ENCODE peak calls at places on chromosomes 13 and 19, in five cellular contexts. D, G, M, S and I are unnamed samples. For H3K36me3, the result is how much of the 10 kb centered on the place peaks cover.

GRCh38 chr13:65808061-65808460 is 1422.1 kb downstream of the PCDH9 start:
- DNase-seq in D (no peak), G (no peak), M (no peak), S (no peak), I (no peak)

GRCh38 chr19:29841559-29842367 is 30.0 kb downstream of the CCNE1 start:
- DNase-seq in D (peak), G (no peak), M (peak), S (no peak), I (peak)

GRCh38 chr19:53991224-53992113 is at the start of gene CACNG6:
- DNase-seq in D (no peak), G (no peak), M (peak), S (no peak), I (no peak)

GRCh38 chr19:23203841-23204344 is 46.3 kb downstream of the ZNF724 start:
- DNase-seq in D (no peak), G (no peak), M (no peak), S (no peak), I (no peak)

GRCh38 chr19:18183529-18183928 is 9.5 kb upstream of the MPV17L2 start:
- DNase-seq in D (peak), G (no peak), M (no peak), S (no peak), I (no peak)

GRCh38 chr19:7720351-7720750 is 11.6 kb downstream of the CLEC4G start:
- DNase-seq in D (no peak), G (no peak), M (no peak), S (no peak), I (no peak)

GRCh38 chr19:23056516-23056915 is 53.5 kb upstream of the ZNF728 start:
- DNase-seq in D (no peak), G (no peak), M (no peak), S (no peak), I (no peak)

GRCh38 chr19:11577451-11578341 is at the start of gene ACP5:
- DNase-seq in D (no peak), G (no peak), M (peak), S (no peak), I (peak)

GRCh38 chr13:26377038-26377437 is 123.1 kb downstream of the CDK8 start:
- DNase-seq in D (no peak), G (no peak), M (peak), S (no peak), I (peak)

GRCh38 chr19:1862424-1863307 is 713 bp downstream of the KLF16 start:
- DNase-seq in D (no peak), G (no peak), M (no peak), S (peak), I (no peak)

GRCh38 chr19:49799798-49800376 is 13.2 kb downstream of the FUZ start:
- DNase-seq in D (no peak), G (no peak), M (no peak), S (no peak), I (no peak)

GRCh38 chr19:8371011-8371804 is 7.3 kb downstream of the ANGPTL4 start:
- DNase-seq in D (no peak), G (no peak), M (no peak), S (no peak), I (no peak)

GRCh38 chr13:30108216-30108912 is 199.0 kb downstream of the KATNAL1 start:
- DNase-seq in D (no peak), G (no peak), M (no peak), S (no peak), I (no peak)

GRCh38 chr13:32586022-32586900 is at the start of gene PDS5B:
- DNase-seq in D (peak), G (peak), M (peak), S (peak), I (peak)

GRCh38 chr13:36998624-36999041 is 507 bp downstream of the ALG5 start:
- DNase-seq in D (peak), G (no peak), M (peak), S (no peak), I (no peak)

GRCh38 chr13:46315036-46315435 is 72.0 kb downstream of the RUBCNL start:
- DNase-seq in D (no peak), G (no peak), M (no peak), S (no peak), I (no peak)

GRCh38 chr13:77860621-77861020 is 58.0 kb downstream of the EDNRB start:
- DNase-seq in D (no peak), G (no peak), M (peak), S (no peak), I (peak)

GRCh38 chr13:102914629-102914935 is 68.8 kb downstream of the ERCC5 start:
- DNase-seq in D (no peak), G (no peak), M (no peak), S (no peak), I (no peak)

GRCh38 chr19:56341948-56342347 is 27.3 kb upstream of the ZSCAN5A start:
- DNase-seq in D (no peak), G (no peak), M (no peak), S (no peak), I (no peak)

GRCh38 chr13:26910754-26911465 is 150.3 kb upstream of the GPR12 start:
- DNase-seq in D (no peak), G (no peak), M (no peak), S (no peak), I (no peak)

GRCh38 chr13:51916419-51916818 is 54.6 kb downstream of the CCDC70 start:
- DNase-seq in D (no peak), G (no peak), M (no peak), S (no peak), I (no peak)

GRCh38 chr13:75541287-75541686 is 3.6 kb upstream of the COMMD6 start:
- DNase-seq in D (no peak), G (no peak), M (peak), S (no peak), I (no peak)

GRCh38 chr19:16620018-16620417 is 8.0 kb downstream of the MED26 start:
- DNase-seq in D (no peak), G (no peak), M (no peak), S (no peak), I (no peak)

GRCh38 chr19:53511933-53512374 is 26.0 kb upstream of the ZNF331 start:
- DNase-seq in D (peak), G (peak), M (peak), S (no peak), I (peak)

GRCh38 chr19:35138305-35138799 is 272 bp upstream of the FXYD1 start:
- DNase-seq in D (peak), G (peak), M (no peak), S (no peak), I (no peak)

GRCh38 chr13:64272681-64273080 is 2857.0 kb upstream of the PCDH20 start:
- DNase-seq in D (no peak), G (no peak), M (no peak), S (no peak), I (no peak)

GRCh38 chr19:7789447-7789846 is 26.4 kb downstream of the CLEC4M start:
- DNase-seq in D (peak), G (no peak), M (no peak), S (no peak), I (no peak)

GRCh38 chr19:19106061-19106551 is 32.2 kb downstream of the TMEM161A start:
- DNase-seq in D (peak), G (no peak), M (peak), S (no peak), I (no peak)

GRCh38 chr13:23621316-23621645 is 51.1 kb downstream of the TNFRSF19 start:
- DNase-seq in D (no peak), G (no peak), M (peak), S (no peak), I (peak)

GRCh38 chr13:49214917-49215376 is 5.2 kb upstream of the MLNR start:
- DNase-seq in D (peak), G (no peak), M (no peak), S (no peak), I (peak)

GRCh38 chr19:45852145-45852750 is 10.7 kb downstream of the SYMPK start:
- DNase-seq in D (no peak), G (no peak), M (no peak), S (no peak), I (no peak)

GRCh38 chr19:45643927-45644771 is 5.0 kb upstream of the EML2 start:
- DNase-seq in D (no peak), G (no peak), M (no peak), S (no peak), I (no peak)

GRCh38 chr13:49265822-49266221 is 18.1 kb downstream of the CDADC1 start:
- DNase-seq in D (no peak), G (no peak), M (peak), S (no peak), I (no peak)

GRCh38 chr13:90628471-90628870 is 719.0 kb upstream of the MIR17HG start:
- DNase-seq in D (no peak), G (no peak), M (no peak), S (no peak), I (no peak)

GRCh38 chr13:93857126-93857525 is 622.4 kb downstream of the DCT start:
- DNase-seq in D (no peak), G (no peak), M (no peak), S (no peak), I (peak)

DNA sequence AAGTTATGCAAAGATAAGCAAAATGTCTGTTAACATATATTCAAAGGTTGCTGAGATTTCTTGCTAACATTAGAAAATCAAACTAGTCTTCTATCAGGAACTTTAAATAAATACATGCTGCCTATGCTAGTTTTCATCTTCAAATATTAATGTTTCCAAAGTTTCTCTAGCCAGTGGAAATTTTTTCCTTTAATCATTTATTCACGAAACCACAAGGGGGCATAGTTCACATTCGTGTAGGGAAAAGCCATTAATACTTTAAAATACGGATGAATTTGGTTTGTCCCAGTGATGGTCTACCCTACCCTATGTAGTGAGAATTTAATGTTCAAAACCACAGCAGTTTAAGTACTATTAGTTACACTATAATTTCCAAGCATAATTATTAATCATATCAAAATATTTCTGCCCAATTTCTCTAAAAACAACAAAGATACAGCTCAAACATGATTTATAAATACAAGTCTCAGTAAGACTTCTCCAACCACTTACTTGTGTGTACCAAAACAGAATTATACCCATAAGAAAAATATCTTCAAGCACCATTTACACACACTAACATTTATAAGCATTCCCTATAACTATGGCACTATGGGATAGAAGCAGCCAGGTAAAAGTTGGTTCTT is 16.2 kb downstream of the NUFIP1 start:
- DNase-seq in D (no peak), G (no peak), M (peak), S (no peak), I (peak)
- H3K36me3 ChIP-seq in D (under half), G (under half), M (under half), S (under half), I (under half)

DNA sequence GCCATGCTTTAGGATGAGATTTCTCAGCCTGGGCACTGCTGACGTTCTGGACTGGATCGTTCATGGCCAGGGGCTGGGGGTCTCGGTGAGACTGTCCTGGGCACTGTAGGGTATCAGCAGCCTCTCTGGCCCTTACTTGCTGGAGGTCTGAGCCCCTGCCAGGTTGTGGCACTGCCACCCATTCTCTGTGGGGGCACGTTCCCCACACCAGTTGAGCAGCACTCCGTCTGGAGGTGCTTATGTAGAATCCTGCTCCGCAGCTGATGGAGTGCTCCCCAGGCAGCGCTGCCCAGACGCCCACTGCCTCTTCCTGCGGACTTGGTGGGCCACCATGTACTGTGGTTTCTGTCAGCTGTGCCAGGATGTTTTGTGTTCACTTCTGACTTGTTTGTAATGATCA is 41.2 kb upstream of the TEX29 start:
- DNase-seq in D (no peak), G (no peak), M (no peak), S (no peak), I (no peak)
- H3K36me3 ChIP-seq in D (under half), G (under half), M (half or more), S (half or more), I (under half)

GRCh38 chr19:3262362-3262761 is 37.9 kb downstream of the CELF5 start:
- DNase-seq in D (no peak), G (no peak), M (no peak), S (no peak), I (no peak)
- H3K36me3 ChIP-seq in D (under half), G (under half), M (under half), S (under half), I (under half)

GRCh38 chr19:41319500-41320184 is 9.7 kb downstream of the CCDC97 start:
- DNase-seq in D (no peak), G (no peak), M (no peak), S (no peak), I (no peak)
- H3K36me3 ChIP-seq in D (under half), G (under half), M (half or more), S (half or more), I (under half)

DNA sequence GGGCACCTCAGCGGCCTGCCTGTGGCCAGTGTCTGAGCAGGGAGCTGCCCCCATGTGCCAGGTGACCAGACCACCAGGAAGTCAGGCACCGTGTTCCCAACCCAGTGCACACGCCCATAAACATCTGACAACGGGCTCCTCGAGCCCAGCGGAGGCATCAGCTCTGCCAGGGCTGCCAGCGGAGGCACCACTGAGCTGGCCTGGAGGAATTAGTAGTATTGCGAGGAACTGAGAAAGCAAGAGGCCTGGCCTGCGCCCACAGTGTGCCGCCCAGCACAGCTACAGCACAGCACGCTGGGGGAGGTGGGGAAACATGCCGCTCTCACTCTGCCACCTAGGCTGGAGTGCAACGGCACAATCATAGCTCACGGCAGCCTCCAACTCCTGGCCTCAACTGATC is 44.6 kb downstream of the ANKRD27 start:
- DNase-seq in D (no peak), G (no peak), M (no peak), S (no peak), I (no peak)
- H3K36me3 ChIP-seq in D (under half), G (under half), M (half or more), S (under half), I (under half)